ENCODE peak calls at places on chromosomes 16 and 17, in ten cellular contexts. V is mesenchymal stem cell, C is prostate gland, B is fibroblast of lung, M is hepatocyte, R is cardiac muscle cell, W is mesendoderm, Y is AG04450, K is neural progenitor cell, N is left ventricle myocardium inferior. T is an unnamed sample.

GRCh38 chr16:78034530-78034929 is 12.2 kb downstream of the CLEC3A start:
- DNase-seq in R (no peak), W (no peak), M (no peak), Y (no peak), B (peak; percentile 80), N (no peak), K (no peak), V (no peak), C (peak; percentile 21), T (no peak)

GRCh38 chr17:9817086-9817485 is 4.8 kb downstream of the GSG1L2 start:
- DNase-seq in C (peak; percentile 57), K (no peak), N (no peak), W (peak; percentile 80), Y (no peak), R (peak; percentile 80), B (peak; percentile 17), V (peak; percentile 76), M (peak; percentile 79), T (peak; percentile 70)

GRCh38 chr16:25721439-25721838 is 29.7 kb downstream of the HS3ST4 start:
- DNase-seq in W (no peak), Y (no peak), V (no peak), B (no peak), C (no peak), K (no peak), R (no peak), M (no peak), N (no peak), T (no peak)

GRCh38 chr17:19457830-19458271 is 46.8 kb downstream of the RNF112 start:
- DNase-seq in Y (no peak), B (no peak), R (no peak), M (no peak), K (peak; percentile 62), C (no peak), V (no peak), N (no peak), W (peak; percentile 94), T (no peak)

GRCh38 chr16:66167564-66168291 is 198.8 kb upstream of the CDH5 start:
- DNase-seq in C (no peak), M (peak; percentile 51), Y (no peak), K (peak; percentile 15), B (peak; percentile 96), W (peak; percentile 77), N (no peak), R (peak; percentile 61), V (peak; percentile 67), T (no peak)

GRCh38 chr17:7884581-7885356 is 3.8 kb upstream of the CHD3 start:
- DNase-seq in V (peak; percentile 8), B (no peak), K (peak; percentile 48), C (no peak), N (no peak), R (peak; percentile 33), W (no peak), Y (no peak), M (peak; percentile 32), T (no peak)

GRCh38 chr17:49851387-49852291 is 3.8 kb upstream of the TAC4 start:
- DNase-seq in W (peak; percentile 79), M (peak; percentile 79), R (peak; percentile 89), B (peak; percentile 65), V (peak; percentile 61), N (peak; percentile 81), K (peak; percentile 89), C (peak; percentile 69), Y (peak; percentile 15), T (no peak)

GRCh38 chr17:15502315-15503112 is 35.1 kb upstream of the CDRT4 start:
- DNase-seq in K (peak; percentile 91), M (peak; percentile 92), R (peak; percentile 84), V (peak; percentile 72), B (peak; percentile 91), W (peak; percentile 90), C (peak; percentile 84), N (peak; percentile 90), Y (peak; percentile 83), T (no peak)

GRCh38 chr16:78629173-78629572 is 529.7 kb downstream of the WWOX start:
- DNase-seq in K (no peak), N (no peak), C (no peak), V (peak; percentile 70), B (peak; percentile 55), Y (no peak), R (no peak), M (no peak), W (no peak), T (no peak)

GRCh38 chr16:7351572-7351971 is 18.9 kb downstream of the RBFOX1 start:
- DNase-seq in N (no peak), M (no peak), K (no peak), R (no peak), V (no peak), W (no peak), C (no peak), B (no peak), Y (no peak), T (no peak)

GRCh38 chr17:82936768-82937171 is 96.9 kb upstream of the ZNF750 start:
- DNase-seq in B (no peak), V (no peak), W (no peak), Y (no peak), R (no peak), K (no peak), N (peak; percentile 12), C (no peak), M (no peak), T (no peak)

GRCh38 chr17:13599808-13600398 is 1.8 kb downstream of the HS3ST3A1 start:
- DNase-seq in Y (no peak), N (no peak), W (no peak), C (no peak), R (no peak), V (peak; percentile 16), M (no peak), K (no peak), B (no peak), T (no peak)

GRCh38 chr16:70743791-70744190 is 57.2 kb downstream of the VAC14 start:
- DNase-seq in V (no peak), K (no peak), N (no peak), Y (no peak), M (no peak), R (no peak), C (no peak), W (no peak), B (no peak), T (no peak)

GRCh38 chr17:75571197-75571884 is 16.3 kb upstream of the MYO15B start:
- DNase-seq in N (no peak), V (peak; percentile 38), W (no peak), R (no peak), M (peak; percentile 4), Y (no peak), C (no peak), K (no peak), B (peak; percentile 9), T (no peak)

GRCh38 chr17:33381201-33381600 is 88.1 kb upstream of the ASIC2 start:
- DNase-seq in V (peak; percentile 42), B (no peak), N (no peak), R (no peak), M (peak; percentile 30), K (peak; percentile 59), Y (no peak), C (no peak), W (peak; percentile 70), T (no peak)

GRCh38 chr16:89010210-89010925 is 33.4 kb upstream of the CBFA2T3 start:
- DNase-seq in N (no peak), Y (no peak), W (no peak), K (no peak), R (no peak), C (no peak), M (no peak), B (no peak), V (no peak), T (no peak)
- H3K27ac ChIP-seq in N (no peak overlapping the region), Y (no peak overlapping the region), W (no peak overlapping the region), K (no peak overlapping the region), R (no peak overlapping the region), C (no peak overlapping the region), M (no peak overlapping the region), B (no peak overlapping the region), V (no peak overlapping the region), T (no peak overlapping the region)

GRCh38 chr16:76959166-76959565 is 231.8 kb upstream of the MON1B start:
- DNase-seq in W (no peak), R (no peak), V (no peak), C (no peak), B (no peak), N (no peak), K (no peak), M (no peak), Y (no peak), T (no peak)
- H3K27ac ChIP-seq in W (no peak overlapping the region), R (no peak overlapping the region), V (no peak overlapping the region), C (no peak overlapping the region), B (no peak overlapping the region), N (no peak overlapping the region), K (no peak overlapping the region), M (no peak overlapping the region), Y (no peak overlapping the region), T (no peak overlapping the region)

GRCh38 chr16:54434859-54435258 is 148.3 kb upstream of the IRX3 start:
- DNase-seq in W (no peak), N (no peak), B (no peak), M (no peak), C (no peak), R (no peak), Y (no peak), K (no peak), V (no peak), T (no peak)
- H3K27ac ChIP-seq in W (no peak overlapping the region), N (no peak overlapping the region), B (no peak overlapping the region), M (no peak overlapping the region), C (no peak overlapping the region), R (no peak overlapping the region), Y (no peak overlapping the region), K (no peak overlapping the region), V (no peak overlapping the region), T (no peak overlapping the region)

GRCh38 chr17:28751600-28752366 is 8.0 kb downstream of the TRAF4 start:
- DNase-seq in K (no peak), Y (no peak), N (no peak), V (no peak), R (no peak), M (no peak), W (no peak), B (no peak), C (no peak), T (no peak)

GRCh38 chr17:28756025-28756804 is 12.4 kb downstream of the TRAF4 start:
- DNase-seq in C (no peak), N (no peak), K (no peak), W (no peak), Y (no peak), B (no peak), R (no peak), V (no peak), M (no peak), T (no peak)

GRCh38 chr17:28759296-28759865 is 15.6 kb downstream of the TRAF4 start:
- DNase-seq in M (no peak), R (no peak), Y (no peak), V (no peak), K (no peak), N (no peak), B (no peak), W (no peak), C (no peak), T (no peak)

GRCh38 chr17:28758411-28759121 is 14.8 kb downstream of the TRAF4 start:
- DNase-seq in V (no peak), K (no peak), B (no peak), Y (no peak), N (no peak), C (no peak), M (no peak), R (no peak), W (no peak), T (no peak)

DNA sequence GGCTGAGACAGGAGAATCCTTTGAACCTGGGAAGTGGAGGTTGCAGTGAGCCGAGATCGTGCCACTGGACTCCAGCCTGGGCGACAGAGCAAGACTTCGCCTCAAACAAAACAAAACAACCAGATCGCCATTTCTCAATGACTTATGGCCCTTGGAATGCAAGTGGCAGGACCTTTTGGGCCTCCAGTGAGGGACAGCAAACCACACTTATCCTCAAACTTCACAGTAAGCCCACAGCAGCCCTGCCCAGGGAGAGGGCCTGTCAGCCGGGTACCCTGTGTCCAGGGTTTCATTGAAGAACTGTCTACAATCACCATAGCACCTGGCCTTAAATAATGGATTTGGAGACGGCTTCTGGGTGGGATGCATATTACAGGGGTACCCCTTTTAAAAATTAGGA is 11.7 kb downstream of the TRAF4 start:
- DNase-seq in N (no peak), K (no peak), B (peak; percentile 26), M (no peak), W (no peak), Y (no peak), R (no peak), C (no peak), V (peak; percentile 58), T (no peak)
- H3K27ac ChIP-seq in N (no peak overlapping the region), K (no peak overlapping the region), B (no peak overlapping the region), M (no peak overlapping the region), W (no peak overlapping the region), Y (no peak overlapping the region), R (no peak overlapping the region), C (no peak overlapping the region), V (no peak overlapping the region), T (no peak overlapping the region)

T was measured in epithelial cell of prostate.